ENCODE peak calls at places on chromosomes 11 and 22, in five cellular contexts. X is lower lobe of right lung, Y is stomach, B is fibroblast of lung, M is HCT116. L is an unnamed sample.

GRCh38 chr11:67504950-67505561 is at the start of gene PITPNM1:
- DNase-seq in X (peak), Y (peak), M (no peak), B (peak), L (peak)

GRCh38 chr11:33699515-33700424 is 856 bp downstream of the C11orf91 start:
- DNase-seq in M (no peak), X (peak), B (no peak), Y (peak), L (no peak)

GRCh38 chr11:17989306-17989705 is 23.5 kb downstream of the SERGEF start:
- DNase-seq in Y (no peak), B (no peak), M (no peak), X (no peak), L (no peak)

GRCh38 chr22:30474683-30475424 is 3.0 kb upstream of the SEC14L3 start:
- DNase-seq in Y (peak), X (no peak), B (no peak), M (no peak), L (no peak)

GRCh38 chr11:128336203-128336602 is 251.2 kb downstream of the ETS1 start:
- DNase-seq in X (peak), Y (peak), B (peak), M (no peak), L (peak)

GRCh38 chr11:68014157-68014965 is 4.2 kb downstream of the ALDH3B1 start:
- DNase-seq in Y (peak), M (peak), X (peak), B (peak), L (peak)

GRCh38 chr22:50544078-50544745 is 1.5 kb upstream of the KLHDC7B start:
- DNase-seq in Y (peak), B (peak), X (peak), M (no peak), L (peak)

GRCh38 chr11:84056696-84057095 is 770.5 kb upstream of the CCDC90B start:
- DNase-seq in Y (no peak), B (peak), M (no peak), X (no peak), L (no peak)

GRCh38 chr11:19502691-19503253 is 209.9 kb upstream of the NAV2 start:
- DNase-seq in Y (no peak), B (no peak), X (no peak), M (no peak), L (no peak)

GRCh38 chr22:39938509-39938908 is 21.7 kb upstream of the TMA7B start:
- DNase-seq in B (no peak), X (no peak), Y (no peak), M (no peak), L (no peak)

GRCh38 chr11:118605116-118605867 is 2.1 kb upstream of the PHLDB1 start:
- DNase-seq in M (no peak), Y (peak), X (no peak), B (peak), L (peak)

GRCh38 chr11:120331301-120331966 is 4.8 kb upstream of the ARHGEF12 start:
- DNase-seq in M (no peak), B (peak), X (no peak), Y (peak), L (peak)

GRCh38 chr11:22521226-22521625 is 104.4 kb downstream of the FANCF start:
- DNase-seq in Y (no peak), M (peak), X (no peak), B (peak), L (peak)

GRCh38 chr11:14971865-14972580 is at the start of gene CALCA:
- DNase-seq in Y (no peak), B (peak), X (no peak), M (no peak), L (no peak)

GRCh38 chr11:103729653-103730052 is 306.8 kb upstream of the DDI1 start:
- DNase-seq in X (no peak), B (peak), Y (no peak), M (no peak), L (peak)

GRCh38 chr11:76609736-76610370 is 60.7 kb downstream of the LRRC32 start:
- DNase-seq in X (no peak), M (no peak), B (no peak), Y (no peak), L (peak)

GRCh38 chr11:1654388-1655167 is 25.0 kb downstream of the KRTAP5-5 start:
- DNase-seq in X (no peak), B (no peak), M (no peak), Y (no peak), L (no peak)

GRCh38 chr11:23063261-23063660 is 203.0 kb upstream of the CCDC179 start:
- DNase-seq in Y (no peak), B (peak), M (no peak), X (no peak), L (no peak)

GRCh38 chr22:28435271-28435825 is 244.3 kb downstream of the TTC28 start:
- DNase-seq in M (no peak), X (peak), Y (peak), B (no peak), L (no peak)

GRCh38 chr22:30874431-30875370 is 93.9 kb downstream of the MORC2 start:
- DNase-seq in B (no peak), M (no peak), Y (no peak), X (peak), L (no peak)

GRCh38 chr11:68431984-68432600 is 28.5 kb upstream of the PPP6R3 start:
- DNase-seq in X (no peak), M (no peak), Y (no peak), B (no peak), L (no peak)

GRCh38 chr11:126159719-126160344 is 51.6 kb downstream of the RPUSD4 start:
- DNase-seq in X (no peak), M (no peak), Y (no peak), B (no peak), L (no peak)

GRCh38 chr11:100789500-100789899 is 102.4 kb downstream of the ARHGAP42 start:
- DNase-seq in M (no peak), X (no peak), Y (no peak), B (peak), L (no peak)

GRCh38 chr11:72338741-72339140 is 94.8 kb upstream of the PHOX2A start:
- DNase-seq in Y (no peak), M (no peak), X (no peak), B (peak), L (no peak)

GRCh38 chr11:73270089-73270854 is 1.9 kb upstream of the P2RY6 start:
- DNase-seq in B (no peak), M (no peak), X (no peak), Y (peak), L (no peak)

GRCh38 chr11:93481696-93482095 is 61.5 kb downstream of the SMCO4 start:
- DNase-seq in M (no peak), B (no peak), X (no peak), Y (no peak), L (no peak)

GRCh38 chr11:66336234-66337102 is at the start of gene RIN1:
- DNase-seq in Y (peak), X (peak), B (peak), M (peak), L (peak)

GRCh38 chr11:59255281-59255680 is 42.6 kb upstream of the MPEG1 start:
- DNase-seq in M (no peak), Y (no peak), B (no peak), X (no peak), L (no peak)

GRCh38 chr11:35852056-35852455 is 91.8 kb upstream of the LDLRAD3 start:
- DNase-seq in M (no peak), Y (no peak), B (peak), X (no peak), L (no peak)

GRCh38 chr11:123654566-123655081 is at the start of gene SCN3B:
- DNase-seq in Y (peak), M (no peak), B (peak), X (peak), L (peak)

GRCh38 chr11:45110562-45110961 is 35.9 kb upstream of the PRDM11 start:
- DNase-seq in M (peak), B (peak), Y (peak), X (no peak), L (peak)

GRCh38 chr11:57085604-57086003 is 96.1 kb upstream of the LRRC55 start:
- DNase-seq in Y (no peak), B (peak), X (no peak), M (no peak), L (no peak)
- TF ChIP-seq CTCF in Y (no peak), B (peak), X (no peak), M (peak), L (peak)

GRCh38 chr11:114073506-114074381 is 14.2 kb downstream of the ZBTB16 start:
- DNase-seq in X (no peak), M (no peak), Y (no peak), B (no peak), L (no peak)

GRCh38 chr11:114074546-114075342 is 15.2 kb downstream of the ZBTB16 start:
- DNase-seq in X (no peak), Y (no peak), M (no peak), B (no peak), L (no peak)

GRCh38 chr11:114075891-114076441 is 16.5 kb downstream of the ZBTB16 start:
- DNase-seq in M (peak), B (peak), Y (no peak), X (no peak), L (peak)

GRCh38 chr11:114076974-114077373 is 17.5 kb downstream of the ZBTB16 start:
- DNase-seq in X (no peak), M (no peak), B (no peak), Y (no peak), L (no peak)

GRCh38 chr11:114075343-114075610 is 15.8 kb downstream of the ZBTB16 start:
- DNase-seq in M (no peak), B (no peak), X (no peak), Y (no peak), L (no peak)
- H3K4me3 ChIP-seq in M (no peak), B (no peak), X (peak), Y (peak), L (no peak)

GRCh38 chr22:27419473-27419872 is 382.1 kb downstream of the MN1 start:
- DNase-seq in B (no peak), M (no peak), X (no peak), Y (no peak), L (no peak)

GRCh38 chr22:27418261-27418660 is 383.3 kb downstream of the MN1 start:
- DNase-seq in B (no peak), X (no peak), M (no peak), Y (no peak), L (no peak)

GRCh38 chr22:27413702-27414101 is 387.9 kb downstream of the MN1 start:
- DNase-seq in Y (no peak), B (no peak), X (no peak), M (no peak), L (no peak)

GRCh38 chr22:27420186-27420816 is 381.3 kb downstream of the MN1 start:
- DNase-seq in M (no peak), X (no peak), B (peak), Y (no peak), L (peak)

GRCh38 chr22:27416553-27417427 is 384.8 kb downstream of the MN1 start:
- DNase-seq in B (peak), X (no peak), Y (peak), M (no peak), L (peak)
- TF ChIP-seq CTCF in B (no peak), X (no peak), Y (no peak), M (no peak), L (peak)

GRCh38 chr22:37747715-37748100 is 50.9 kb downstream of the TRIOBP start:
- DNase-seq in Y (no peak), M (no peak), X (no peak), B (no peak), L (no peak)
- H3K4me3 ChIP-seq in Y (peak), M (peak), X (peak), B (peak), L (peak)

GRCh38 chr22:46660604-46661201 is 40.5 kb downstream of the GRAMD4 start:
- DNase-seq in X (no peak), M (no peak), B (no peak), Y (peak), L (no peak)
- TF ChIP-seq CTCF in X (no peak), M (no peak), B (no peak), Y (no peak), L (no peak)

GRCh38 chr22:19496324-19496630 is 16.6 kb downstream of the CDC45 start:
- DNase-seq in B (no peak), Y (no peak), X (no peak), M (no peak), L (no peak)
- H3K4me3 ChIP-seq in B (no peak), Y (no peak), X (no peak), M (no peak), L (no peak)

GRCh38 chr22:32801001-32801435 is 487 bp upstream of the TIMP3 start:
- DNase-seq in B (peak), M (no peak), Y (no peak), X (no peak), L (no peak)
- TF ChIP-seq CTCF in B (no peak), M (no peak), Y (no peak), X (no peak), L (no peak)

DNA sequence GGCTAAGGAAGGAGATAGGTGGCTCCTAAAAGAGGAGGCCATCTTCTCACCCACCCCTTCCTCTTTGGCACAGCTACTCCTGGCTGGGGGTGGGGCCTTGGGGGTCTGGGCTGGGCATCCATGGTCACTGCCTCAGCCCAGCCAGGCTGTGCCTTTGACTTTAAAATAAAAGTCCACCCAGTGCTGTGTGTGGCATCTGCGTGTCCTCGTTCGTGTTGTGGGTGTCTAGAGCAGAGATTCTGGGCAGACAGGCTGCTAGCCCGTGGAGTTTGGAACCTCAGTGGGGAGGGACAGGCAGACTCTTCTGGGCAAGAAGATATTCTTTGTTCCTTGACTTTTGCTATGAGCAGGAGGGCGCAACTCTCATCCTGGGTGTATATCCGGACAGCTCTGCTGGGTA is 13.1 kb downstream of the RPS6KA4 start:
- DNase-seq in X (no peak), B (no peak), M (no peak), Y (no peak), L (no peak)
- H3K4me3 ChIP-seq in X (no peak), B (no peak), M (no peak), Y (no peak), L (no peak)

GRCh38 chr11:5390210-5390609 is 6.6 kb downstream of the OR51M1 start:
- DNase-seq in X (no peak), Y (no peak), B (no peak), M (no peak), L (no peak)
- TF ChIP-seq CTCF in X (no peak), Y (no peak), B (peak), M (peak), L (no peak)

GRCh38 chr22:42719656-42720262 is 911 bp downstream of the A4GALT start:
- DNase-seq in Y (no peak), M (no peak), B (no peak), X (no peak), L (no peak)
- H3K4me3 ChIP-seq in Y (peak), M (peak), B (peak), X (peak), L (peak)